ENCODE peak calls at places on chromosomes 1 and 21, in four cellular contexts. I is adrenal gland, Y is heart left ventricle, S is right lobe of liver. E is an unnamed sample.

GRCh38 chr1:147388969-147389368 is 146.5 kb downstream of the CHD1L start:
- DNase-seq in I (no peak), Y (no peak), S (no peak), E (no peak)

GRCh38 chr1:158053276-158053675 is 59.8 kb downstream of the KIRREL1 start:
- DNase-seq in I (no peak), Y (no peak), S (no peak), E (no peak)

GRCh38 chr1:219517031-219517430 is 95.9 kb downstream of the ZC3H11B start:
- DNase-seq in I (no peak), Y (no peak), S (no peak), E (no peak)

GRCh38 chr21:27885296-27885711 is 918.4 kb upstream of the ADAMTS5 start:
- DNase-seq in I (no peak), Y (peak; percentile 21), S (no peak), E (no peak)

GRCh38 chr1:223140551-223140950 is 2.5 kb downstream of the TLR5 start:
- DNase-seq in I (no peak), Y (no peak), S (no peak), E (no peak)

GRCh38 chr1:223215026-223215425 is 72.0 kb upstream of the TLR5 start:
- DNase-seq in I (no peak), Y (no peak), S (no peak), E (no peak)

GRCh38 chr1:172940170-172940855 is 110.4 kb downstream of the TNFSF18 start:
- DNase-seq in I (no peak), Y (no peak), S (no peak), E (no peak)

GRCh38 chr21:42093991-42094417 is 22.9 kb downstream of the UMODL1 start:
- DNase-seq in I (peak; percentile 62), Y (no peak), S (no peak), E (no peak)

GRCh38 chr1:10667815-10668214 is 128.6 kb downstream of the CASZ1 start:
- DNase-seq in I (no peak), Y (no peak), S (no peak), E (no peak)

GRCh38 chr1:178725603-178726517 is 816 bp downstream of the RALGPS2 start:
- DNase-seq in I (peak; percentile 88), Y (peak; percentile 73), S (peak; percentile 92), E (peak; percentile 69)

GRCh38 chr1:24939657-24940193 is 9.6 kb upstream of the RUNX3 start:
- DNase-seq in I (no peak), Y (no peak), S (no peak), E (no peak)

GRCh38 chr1:3432306-3432705 is 22.2 kb upstream of the ARHGEF16 start:
- DNase-seq in I (no peak), Y (no peak), S (no peak), E (no peak)

GRCh38 chr1:1613509-1614082 is 1.7 kb upstream of the MIB2 start:
- DNase-seq in I (no peak), Y (peak; percentile 9), S (no peak), E (no peak)

GRCh38 chr1:156246762-156247459 is 945 bp downstream of the PAQR6 start:
- DNase-seq in I (no peak), Y (no peak), S (no peak), E (peak; percentile 36)

GRCh38 chr21:28633803-28634572 is 358.7 kb downstream of the LTN1 start:
- DNase-seq in I (no peak), Y (peak; percentile 63), S (no peak), E (no peak)

GRCh38 chr1:221841291-221841982 is 99.5 kb upstream of the DUSP10 start:
- DNase-seq in I (no peak), Y (no peak), S (no peak), E (no peak)

GRCh38 chr1:158329807-158330206 is 1.5 kb downstream of the CD1B start:
- DNase-seq in I (peak; percentile 4), Y (no peak), S (no peak), E (no peak)

GRCh38 chr1:55067022-55067781 is 27.9 kb downstream of the PCSK9 start:
- DNase-seq in I (peak; percentile 42), Y (peak; percentile 90), S (no peak), E (no peak)
- H3K36me3 ChIP-seq in I (peaks cover 34% of the 10 kb centered on the region), Y (peaks cover 49% of the 10 kb centered on the region), S (peaks cover 7% of the 10 kb centered on the region), E (peaks cover 66% of the 10 kb centered on the region)

DNA sequence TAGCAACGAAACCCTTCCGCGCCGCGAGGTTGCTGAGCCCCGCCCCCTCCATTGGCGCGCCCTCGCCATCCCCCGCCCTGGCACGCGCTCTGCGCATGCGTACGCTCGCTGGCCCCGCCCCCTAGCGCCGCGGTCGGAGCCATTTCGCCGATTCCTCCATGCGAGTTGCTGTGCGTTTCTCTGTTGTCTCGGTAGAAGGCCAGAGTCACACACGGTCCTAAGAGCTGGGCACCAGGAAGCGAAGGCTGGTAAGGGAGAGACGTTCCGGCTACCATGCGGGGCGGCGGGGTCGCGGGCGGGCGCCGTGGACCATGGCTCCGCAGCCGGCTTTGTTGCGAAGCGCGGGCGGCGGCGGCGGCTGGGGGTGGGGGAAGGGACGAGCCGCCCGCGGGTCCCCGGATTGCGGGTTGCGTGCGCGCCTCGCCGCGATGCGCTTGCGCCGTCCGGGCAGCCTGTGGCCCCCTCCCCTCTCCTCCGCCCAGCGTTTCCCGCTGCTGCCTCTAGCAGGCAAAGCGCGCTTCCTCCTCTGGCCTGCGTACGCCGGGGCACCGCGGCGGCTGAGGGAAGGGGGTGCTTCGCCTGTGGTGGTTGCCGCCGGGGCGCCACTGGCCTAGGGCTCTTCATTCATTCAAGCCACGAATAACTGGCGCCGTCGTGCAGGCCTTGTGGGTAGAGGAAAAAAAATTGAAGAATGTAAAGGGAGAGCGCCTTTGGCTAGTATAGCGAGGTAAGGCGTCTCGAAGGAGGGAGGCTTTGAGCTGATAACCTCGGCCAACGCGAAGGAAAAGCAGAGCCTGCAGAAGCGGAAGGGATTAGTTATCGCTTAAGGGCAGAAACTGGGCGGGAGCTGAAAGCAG is at the start of gene DHX9:
- DNase-seq in I (peak; percentile 94), Y (peak; percentile 96), S (peak; percentile 95), E (peak; percentile 97)
- TF ChIP-seq POLR2A in I (peak; percentile 87), Y (peak; percentile 75), S (peak; percentile 84), E (peak; percentile 75)

GRCh38 chr1:40058097-40058452 is 17.5 kb downstream of the CAP1 start:
- DNase-seq in I (no peak), Y (no peak), S (no peak), E (no peak)
- H3K36me3 ChIP-seq in I (peaks cover 30% of the 10 kb centered on the region), Y (peaks cover 45% of the 10 kb centered on the region), S (peaks cover 6% of the 10 kb centered on the region), E (peaks cover 39% of the 10 kb centered on the region)

GRCh38 chr1:21263052-21263429 is 27.2 kb downstream of the ECE1 start:
- DNase-seq in I (no peak), Y (no peak), S (no peak), E (no peak)

GRCh38 chr1:21261551-21262281 is 28.5 kb downstream of the ECE1 start:
- DNase-seq in I (peak; percentile 93), Y (peak; percentile 89), S (no peak), E (peak; percentile 50)

GRCh38 chr1:21260405-21261129 is 29.7 kb downstream of the ECE1 start:
- DNase-seq in I (no peak), Y (no peak), S (no peak), E (no peak)

GRCh38 chr1:21263653-21264225 is 26.5 kb downstream of the ECE1 start:
- DNase-seq in I (no peak), Y (peak; percentile 26), S (no peak), E (no peak)

GRCh38 chr1:21262282-21263051 is 27.8 kb downstream of the ECE1 start:
- DNase-seq in I (peak; percentile 97), Y (peak; percentile 92), S (peak; percentile 83), E (peak; percentile 65)
- TF ChIP-seq POLR2A in I (peak; percentile 58), Y (no peak), S (no peak), E (no peak)

GRCh38 chr1:94227624-94228023 is 9.8 kb downstream of the ARHGAP29 start:
- DNase-seq in I (no peak), Y (no peak), S (no peak), E (no peak)

GRCh38 chr1:94234615-94235014 is 2.8 kb downstream of the ARHGAP29 start:
- DNase-seq in I (no peak), Y (no peak), S (no peak), E (no peak)

GRCh38 chr1:94225845-94226244 is 11.5 kb downstream of the ARHGAP29 start:
- DNase-seq in I (no peak), Y (no peak), S (no peak), E (no peak)

GRCh38 chr1:94230920-94231319 is 6.5 kb downstream of the ARHGAP29 start:
- DNase-seq in I (no peak), Y (no peak), S (no peak), E (no peak)

DNA sequence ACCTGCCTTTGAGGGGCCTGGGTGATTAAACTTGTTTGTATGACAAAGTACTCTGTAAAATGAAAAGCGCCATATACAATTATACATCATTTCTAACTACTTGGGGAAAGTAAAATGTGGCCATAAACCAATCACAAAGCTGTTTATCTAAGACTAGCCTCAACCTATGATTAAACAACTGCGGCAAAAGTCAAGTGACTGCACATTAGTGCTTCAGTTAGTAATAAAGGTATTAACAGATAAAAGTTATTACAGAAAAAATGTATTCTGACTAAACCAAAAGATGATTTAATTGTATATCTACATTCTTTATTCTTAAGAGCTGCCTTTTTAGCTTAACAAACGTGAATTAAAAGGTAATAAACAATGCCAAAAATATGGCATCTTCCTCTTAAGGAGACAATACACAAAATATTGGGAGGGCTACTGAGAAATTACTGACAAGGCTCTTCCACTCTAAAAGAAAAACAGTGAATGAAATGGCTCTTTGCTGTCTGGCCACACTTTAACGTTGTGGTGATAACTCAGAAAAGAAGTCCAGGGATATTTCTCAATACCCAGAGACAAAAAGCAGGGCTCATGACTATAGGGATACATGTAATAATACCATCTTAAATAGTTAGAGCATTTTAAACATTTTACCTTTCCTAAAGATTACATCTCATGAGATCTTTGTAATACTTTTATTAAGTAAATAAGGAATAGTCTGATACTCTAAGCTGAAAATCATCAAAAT is 8.6 kb downstream of the ARHGAP29 start:
- DNase-seq in I (no peak), Y (no peak), S (no peak), E (no peak)
- H3K36me3 ChIP-seq in I (no peaks in the 10 kb centered on the region), Y (no peaks in the 10 kb centered on the region), S (no peaks in the 10 kb centered on the region), E (no peaks in the 10 kb centered on the region)

DNA sequence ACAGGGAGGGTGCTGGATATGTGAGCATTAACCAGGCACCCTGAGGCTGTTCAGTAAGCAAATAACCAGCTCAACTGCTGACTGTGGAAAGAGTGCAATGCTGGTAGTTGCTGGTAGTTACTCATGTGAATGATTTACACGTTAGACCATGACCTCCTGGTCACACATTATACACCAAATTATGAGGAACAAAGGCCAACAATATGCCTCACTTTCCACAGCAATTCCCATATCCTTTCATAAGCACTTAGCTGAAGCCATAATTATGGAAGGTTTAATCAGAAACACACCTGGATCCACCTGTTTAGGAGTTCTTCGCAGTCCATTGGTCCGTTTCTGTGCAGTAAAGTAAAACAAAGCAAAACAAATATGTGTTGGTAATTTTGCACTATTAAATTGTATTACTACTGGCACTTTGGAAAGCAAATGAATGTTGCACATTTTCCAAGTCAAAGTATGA is 281.8 kb downstream of the VAV3 start:
- DNase-seq in I (no peak), Y (no peak), S (no peak), E (no peak)
- TF ChIP-seq POLR2A in I (no peak), Y (no peak), S (no peak), E (no peak)

GRCh38 chr21:46111857-46112730 is 14.2 kb downstream of the COL6A2 start:
- DNase-seq in I (no peak), Y (peak; percentile 31), S (peak; percentile 57), E (peak; percentile 24)

GRCh38 chr21:46109251-46110221 is 11.6 kb downstream of the COL6A2 start:
- DNase-seq in I (no peak), Y (peak; percentile 22), S (peak; percentile 49), E (peak; percentile 9)

GRCh38 chr21:46110499-46111192 is 12.7 kb downstream of the COL6A2 start:
- DNase-seq in I (no peak), Y (peak; percentile 87), S (peak; percentile 54), E (peak; percentile 21)

GRCh38 chr21:46111193-46111571 is 13.3 kb downstream of the COL6A2 start:
- DNase-seq in I (no peak), Y (peak; percentile 35), S (peak; percentile 50), E (peak; percentile 17)

GRCh38 chr21:46108827-46109226 is 10.9 kb downstream of the COL6A2 start:
- DNase-seq in I (no peak), Y (no peak), S (no peak), E (peak; percentile 7)
- H3K36me3 ChIP-seq in I (peaks cover 10% of the 10 kb centered on the region), Y (peaks cover 21% of the 10 kb centered on the region), S (no peaks in the 10 kb centered on the region), E (peaks cover 21% of the 10 kb centered on the region)